ENCODE peak calls at places on chromosomes 13 and 19, in six cellular contexts. X is upper lobe of left lung, O is uterus, V is HCT116, U is transverse colon, K is prostate gland. C is an unnamed sample. For H3K9me3, the result is how much of the 10 kb centered on the place peaks cover.

GRCh38 chr13:26007774-26008173 is 44.0 kb downstream of the SHISA2 start:
- DNase-seq in X (no peak), O (no peak), V (no peak), U (no peak), K (no peak), C (no peak)

GRCh38 chr19:58182577-58182988 is 278 bp upstream of the ZNF274 start:
- DNase-seq in X (peak), O (no peak), V (no peak), U (no peak), K (no peak), C (no peak)

GRCh38 chr19:12828494-12828893 is 5.9 kb downstream of the RTBDN start:
- DNase-seq in X (no peak), O (no peak), V (no peak), U (peak), K (no peak), C (no peak)

GRCh38 chr13:44713793-44714469 is 137.8 kb upstream of the TSC22D1 start:
- DNase-seq in X (no peak), O (no peak), V (peak), U (no peak), K (no peak), C (no peak)

GRCh38 chr13:31236211-31236786 is 36.5 kb downstream of the B3GLCT start:
- DNase-seq in X (no peak), O (no peak), V (peak), U (no peak), K (no peak), C (no peak)

GRCh38 chr13:31756346-31756745 is 17.0 kb downstream of the RXFP2 start:
- DNase-seq in X (no peak), O (peak), V (no peak), U (no peak), K (no peak), C (no peak)

GRCh38 chr19:17500447-17501198 is 10.8 kb upstream of the PGLS start:
- DNase-seq in X (no peak), O (no peak), V (no peak), U (no peak), K (no peak), C (no peak)

GRCh38 chr19:44737238-44738160 is 11.0 kb upstream of the BCL3 start:
- DNase-seq in X (no peak), O (no peak), V (no peak), U (peak), K (no peak), C (no peak)

GRCh38 chr19:13849991-13850909 is 26.7 kb upstream of the NANOS3 start:
- DNase-seq in X (peak), O (peak), V (no peak), U (peak), K (peak), C (no peak)

GRCh38 chr13:44050450-44051063 is 170.9 kb downstream of the LACC1 start:
- DNase-seq in X (no peak), O (no peak), V (peak), U (no peak), K (no peak), C (no peak)

GRCh38 chr19:35717665-35718344 is at the start of gene KMT2B:
- DNase-seq in X (no peak), O (peak), V (no peak), U (peak), K (no peak), C (peak)

GRCh38 chr13:30551194-30551593 is 66.5 kb upstream of the USPL1 start:
- DNase-seq in X (no peak), O (no peak), V (peak), U (no peak), K (peak), C (no peak)

GRCh38 chr19:11446652-11447301 is 11.3 kb downstream of the PRKCSH start:
- DNase-seq in X (peak), O (peak), V (no peak), U (peak), K (no peak), C (no peak)

GRCh38 chr19:45798995-45799517 is 6.4 kb upstream of the DMWD start:
- DNase-seq in X (peak), O (peak), V (no peak), U (peak), K (no peak), C (no peak)

GRCh38 chr19:38021356-38021755 is 114.3 kb downstream of the SIPA1L3 start:
- DNase-seq in X (no peak), O (no peak), V (no peak), U (no peak), K (no peak), C (no peak)

GRCh38 chr13:23718916-23719470 is 148.8 kb downstream of the TNFRSF19 start:
- DNase-seq in X (no peak), O (no peak), V (no peak), U (no peak), K (no peak), C (no peak)

GRCh38 chr13:48741377-48741776 is 87.6 kb downstream of the CYSLTR2 start:
- DNase-seq in X (no peak), O (no peak), V (no peak), U (no peak), K (no peak), C (no peak)

GRCh38 chr19:23906835-23907234 is 7.9 kb upstream of the ZNF726 start:
- DNase-seq in X (no peak), O (no peak), V (no peak), U (no peak), K (no peak), C (no peak)

GRCh38 chr19:23908165-23908564 is 6.5 kb upstream of the ZNF726 start:
- DNase-seq in X (no peak), O (no peak), V (no peak), U (no peak), K (no peak), C (no peak)

GRCh38 chr19:23909222-23909621 is 5.5 kb upstream of the ZNF726 start:
- DNase-seq in X (no peak), O (no peak), V (no peak), U (no peak), K (no peak), C (no peak)

GRCh38 chr19:23904406-23904805 is 10.3 kb upstream of the ZNF726 start:
- DNase-seq in X (no peak), O (no peak), V (no peak), U (no peak), K (no peak), C (no peak)

GRCh38 chr19:23905771-23906170 is 8.9 kb upstream of the ZNF726 start:
- DNase-seq in X (no peak), O (no peak), V (no peak), U (no peak), K (no peak), C (no peak)
- H3K9me3 ChIP-seq in X (under half), O (under half), V (under half), U (under half), K (under half), C (under half)

GRCh38 chr19:48954595-48955307 is at the start of gene BAX:
- DNase-seq in X (peak), O (peak), V (peak), U (peak), K (peak), C (peak)
- TF ChIP-seq POLR2A in X (no peak), O (peak), V (peak), U (peak), K (peak), C (peak)

GRCh38 chr13:33394294-33394932 is 108.9 kb upstream of the STARD13 start:
- DNase-seq in X (no peak), O (no peak), V (no peak), U (no peak), K (no peak), C (no peak)
- H3K27ac ChIP-seq in X (no peak), O (no peak), V (no peak), U (peak), K (no peak), C (no peak)

DNA sequence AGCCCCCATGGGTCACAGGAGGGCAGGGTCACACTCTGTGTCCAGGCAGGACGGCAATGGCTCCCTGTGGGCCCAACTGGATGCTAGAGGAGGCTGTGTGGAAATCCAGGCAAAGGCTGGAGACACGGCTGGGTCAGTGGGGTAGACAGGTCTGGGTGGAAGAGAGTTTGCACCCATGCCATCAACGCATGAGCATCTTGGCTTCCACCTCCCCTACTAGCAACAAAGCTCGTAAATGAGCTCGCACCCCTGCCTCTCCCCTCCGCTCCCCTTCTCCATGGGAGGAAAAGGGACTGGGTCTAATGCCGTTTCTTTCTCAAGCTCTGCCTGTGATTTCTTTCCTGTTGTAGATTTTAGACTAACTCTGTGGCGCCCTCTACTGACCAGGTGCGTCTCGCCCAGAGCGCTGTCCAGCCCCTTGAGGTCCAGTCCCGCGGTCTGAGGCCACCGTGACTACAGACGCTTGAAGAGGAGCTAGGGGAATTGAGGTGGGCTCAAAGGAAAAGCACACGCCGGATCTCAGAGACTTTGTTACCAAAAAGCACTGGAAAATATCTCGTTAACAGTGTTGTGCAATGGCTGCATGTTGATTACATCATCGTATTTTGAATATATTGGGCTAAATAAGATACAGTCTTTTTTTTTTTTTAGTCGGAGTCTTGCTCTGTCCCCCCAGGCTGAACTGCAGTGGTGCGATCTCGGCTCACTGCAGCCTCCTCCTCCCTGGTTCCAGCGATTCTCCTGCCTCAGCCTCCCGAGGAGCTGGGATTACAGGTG is 50.7 kb upstream of the USP29 start:
- DNase-seq in X (no peak), O (peak), V (no peak), U (no peak), K (peak), C (no peak)
- H3K9me3 ChIP-seq in X (under half), O (under half), V (under half), U (under half), K (under half), C (under half)

DNA sequence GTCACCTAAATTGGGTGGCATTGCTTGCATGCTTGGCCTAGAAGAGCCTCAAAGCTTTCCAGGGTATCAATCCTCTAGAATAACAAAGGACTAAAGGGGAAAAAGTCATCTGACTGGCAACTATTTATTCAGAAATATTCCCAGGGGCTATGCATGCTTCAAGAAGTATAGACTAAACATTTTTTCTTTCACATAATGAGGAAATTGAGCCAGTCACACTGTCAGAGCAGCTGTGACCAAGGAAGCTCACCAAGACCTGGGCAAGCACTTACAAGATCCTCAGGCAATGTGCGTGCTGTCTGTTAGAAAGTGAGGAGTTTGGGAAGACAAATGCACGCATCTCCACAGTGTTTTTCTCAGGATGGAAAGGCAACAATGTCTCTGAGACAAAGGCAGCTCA is 747.2 kb downstream of the DIAPH3 start:
- DNase-seq in X (no peak), O (no peak), V (no peak), U (no peak), K (no peak), C (no peak)
- TF ChIP-seq POLR2A in X (no peak), O (no peak), V (no peak), U (no peak), K (no peak), C (no peak)

C was measured in gastrocnemius medialis.